ENCODE peak calls at places on chromosomes 3 and 15, in six cellular contexts. Q is GM04504, E is progenitor cell of endocrine pancreas, X is GM12865, K is astrocyte of the spinal cord, N is lower lobe of right lung. P is an unnamed sample.

GRCh38 chr3:66383998-66384745 is 116.7 kb downstream of the LRIG1 start:
- DNase-seq in K (no peak), N (no peak), X (no peak), E (no peak), Q (no peak), P (no peak)

GRCh38 chr15:64681424-64682024 is 93.9 kb downstream of the RBPMS2 start:
- DNase-seq in X (peak), Q (peak), N (no peak), E (peak), K (peak), P (no peak)

GRCh38 chr15:43406192-43406591 is 35.3 kb downstream of the TUBGCP4 start:
- DNase-seq in E (no peak), K (no peak), N (no peak), X (no peak), Q (no peak), P (no peak)

GRCh38 chr3:33318709-33319380 is 41.6 kb downstream of the FBXL2 start:
- DNase-seq in X (peak), E (no peak), K (peak), N (no peak), Q (no peak), P (no peak)

GRCh38 chr3:171994646-171995441 is 44.5 kb upstream of the FNDC3B start:
- DNase-seq in N (no peak), Q (peak), X (no peak), E (no peak), K (peak), P (no peak)

GRCh38 chr3:149131594-149131993 is 2.2 kb downstream of the HPS3 start:
- DNase-seq in E (no peak), N (no peak), Q (no peak), X (peak), K (no peak), P (no peak)

GRCh38 chr3:119964294-119964693 is 130.0 kb downstream of the GSK3B start:
- DNase-seq in Q (no peak), K (no peak), N (no peak), E (no peak), X (no peak), P (no peak)

GRCh38 chr3:69671082-69671952 is 67.9 kb upstream of the MITF start:
- DNase-seq in Q (peak), K (peak), N (no peak), X (peak), E (peak), P (no peak)

GRCh38 chr3:141093397-141093796 is 42.2 kb downstream of the SPSB4 start:
- DNase-seq in E (no peak), Q (no peak), X (no peak), K (no peak), N (no peak), P (no peak)

GRCh38 chr3:11014253-11014652 is 21.7 kb downstream of the SLC6A1 start:
- DNase-seq in N (no peak), K (no peak), E (no peak), X (no peak), Q (no peak), P (no peak)

GRCh38 chr15:40789119-40789518 is 17.8 kb upstream of the ZFYVE19 start:
- DNase-seq in N (peak), K (no peak), X (no peak), Q (no peak), E (no peak), P (no peak)

GRCh38 chr15:75928680-75929608 is 25.3 kb downstream of the FBXO22 start:
- DNase-seq in K (peak), X (peak), E (no peak), N (no peak), Q (no peak), P (no peak)

GRCh38 chr3:177591371-177591770 is 394.1 kb upstream of the TBL1XR1 start:
- DNase-seq in Q (no peak), X (peak), N (peak), K (no peak), E (no peak), P (no peak)

GRCh38 chr3:55897573-55898224 is 410.6 kb upstream of the WNT5A start:
- DNase-seq in Q (no peak), X (no peak), E (no peak), K (peak), N (no peak), P (no peak)

GRCh38 chr15:83119968-83120581 is 12.6 kb downstream of the TM6SF1 start:
- DNase-seq in X (no peak), E (no peak), K (no peak), Q (no peak), N (no peak), P (no peak)

GRCh38 chr3:114858329-114858728 is 288.8 kb downstream of the ZBTB20 start:
- DNase-seq in X (no peak), N (no peak), Q (no peak), E (no peak), K (no peak), P (no peak)

P was measured in iPS DF 6.9.